ENCODE peak calls at places on chromosome 16, in four cellular contexts. B is H9, F is GM03348, S is stromal cell of bone marrow. M is an unnamed sample.

GRCh38 chr16:1575578-1575977 is 36.3 kb downstream of the IFT140 start:
- DNase-seq in B (no peak), F (no peak), S (no peak), M (no peak)

GRCh38 chr16:67013238-67013822 is 15.6 kb upstream of the CBFB start:
- DNase-seq in B (no peak), F (no peak), S (no peak), M (no peak)

GRCh38 chr16:4314532-4315184 is 1.2 kb upstream of the GLIS2 start:
- DNase-seq in B (peak; percentile 66), F (peak; percentile 37), S (no peak), M (no peak)

GRCh38 chr16:72066747-72067146 is 3.7 kb downstream of the HPR start:
- DNase-seq in B (no peak), F (peak; percentile 49), S (peak; percentile 9), M (no peak)

GRCh38 chr16:79122343-79122742 is 478.2 kb downstream of the MAF start:
- DNase-seq in B (no peak), F (no peak), S (no peak), M (no peak)

GRCh38 chr16:69566437-69567030 is 768 bp downstream of the NFAT5 start:
- DNase-seq in B (peak; percentile 47), F (peak; percentile 85), S (peak; percentile 60), M (peak; percentile 66)

GRCh38 chr16:86229866-86230656 is 280.3 kb upstream of the FOXF1 start:
- DNase-seq in B (no peak), F (no peak), S (no peak), M (no peak)

GRCh38 chr16:85144026-85144915 is 32.0 kb upstream of the CIBAR2 start:
- DNase-seq in B (no peak), F (no peak), S (no peak), M (no peak)

GRCh38 chr16:73713817-73714495 is 582.7 kb upstream of the PSMD7 start:
- DNase-seq in B (peak; percentile 60), F (peak; percentile 31), S (peak; percentile 4), M (no peak)

GRCh38 chr16:67301080-67301757 is 21.9 kb downstream of the PLEKHG4 start:
- DNase-seq in B (no peak), F (peak; percentile 34), S (no peak), M (peak; percentile 75)

GRCh38 chr16:11682655-11683096 is 14.4 kb downstream of the SNN start:
- DNase-seq in B (no peak), F (peak; percentile 81), S (peak; percentile 86), M (no peak)

GRCh38 chr16:84603115-84603816 is 14.6 kb downstream of the COTL1 start:
- DNase-seq in B (no peak), F (peak; percentile 94), S (peak; percentile 100), M (peak; percentile 97)

GRCh38 chr16:23348579-23349469 is 46.7 kb downstream of the SCNN1B start:
- DNase-seq in B (peak; percentile 75), F (no peak), S (no peak), M (no peak)

GRCh38 chr16:82542714-82543113 is 84.1 kb upstream of the CDH13 start:
- DNase-seq in B (no peak), F (no peak), S (no peak), M (no peak)

GRCh38 chr16:3157229-3158013 is 22.6 kb downstream of the ZNF213 start:
- DNase-seq in B (peak; percentile 91), F (peak; percentile 57), S (peak; percentile 73), M (peak; percentile 71)

GRCh38 chr16:3046506-3047386 is at the start of gene MMP25:
- DNase-seq in B (no peak), F (no peak), S (no peak), M (no peak)

GRCh38 chr16:12303649-12304048 is 327.1 kb downstream of the SNX29 start:
- DNase-seq in B (no peak), F (no peak), S (peak; percentile 13), M (peak; percentile 65)

GRCh38 chr16:53053967-53054669 is 673 bp upstream of the CHD9 start:
- DNase-seq in B (no peak), F (peak; percentile 32), S (no peak), M (no peak)

GRCh38 chr16:21638573-21638975 is 13.8 kb downstream of the IGSF6 start:
- DNase-seq in B (no peak), F (peak; percentile 56), S (no peak), M (no peak)

GRCh38 chr16:15996432-15997109 is 47.2 kb downstream of the ABCC1 start:
- DNase-seq in B (no peak), F (peak; percentile 83), S (peak; percentile 80), M (peak; percentile 82)

GRCh38 chr16:83330251-83330650 is 477.5 kb upstream of the HSBP1 start:
- DNase-seq in B (no peak), F (no peak), S (no peak), M (no peak)

M was measured in right atrium auricular region.